ENCODE peak calls at places on chromosomes 1 and 21, in six cellular contexts. Z, R, B, M, D and F are unnamed samples.

GRCh38 chr21:43343992-43344886 is 82.7 kb downstream of the SIK1 start:
- DNase-seq in Z (no peak), R (no peak), B (no peak), M (no peak), D (no peak), F (no peak)

GRCh38 chr21:14259669-14260458 is 43.9 kb downstream of the RBM11 start:
- DNase-seq in Z (no peak), R (peak), B (peak), M (peak), D (peak), F (no peak)

GRCh38 chr21:37958493-37958892 is 42.2 kb upstream of the KCNJ6 start:
- DNase-seq in Z (no peak), R (no peak), B (no peak), M (no peak), D (no peak), F (no peak)

GRCh38 chr1:68115308-68115707 is 64.9 kb upstream of the DIRAS3 start:
- DNase-seq in Z (no peak), R (no peak), B (no peak), M (no peak), D (no peak), F (no peak)

GRCh38 chr1:17280894-17281293 is 27.1 kb upstream of the PADI4 start:
- DNase-seq in Z (no peak), R (no peak), B (no peak), M (no peak), D (no peak), F (no peak)

GRCh38 chr1:169119405-169119804 is 12.9 kb downstream of the ATP1B1 start:
- DNase-seq in Z (no peak), R (peak), B (peak), M (no peak), D (no peak), F (no peak)

GRCh38 chr1:57204091-57204490 is 219.8 kb downstream of the DAB1 start:
- DNase-seq in Z (no peak), R (no peak), B (no peak), M (no peak), D (no peak), F (no peak)

GRCh38 chr21:42158846-42159245 is 60.1 kb upstream of the ABCG1 start:
- DNase-seq in Z (no peak), R (no peak), B (no peak), M (no peak), D (no peak), F (no peak)

GRCh38 chr21:15410853-15411252 is 318.9 kb upstream of the USP25 start:
- DNase-seq in Z (no peak), R (no peak), B (no peak), M (no peak), D (no peak), F (no peak)

GRCh38 chr1:236016083-236016482 is 48.8 kb downstream of the NID1 start:
- DNase-seq in Z (no peak), R (no peak), B (peak), M (no peak), D (no peak), F (no peak)

GRCh38 chr21:17458279-17458678 is 54.6 kb upstream of the CXADR start:
- DNase-seq in Z (no peak), R (no peak), B (no peak), M (no peak), D (no peak), F (peak)

GRCh38 chr1:2124446-2125198 is 70.0 kb downstream of the FAAP20 start:
- DNase-seq in Z (no peak), R (no peak), B (no peak), M (peak), D (no peak), F (no peak)

GRCh38 chr21:21688877-21689276 is 690.7 kb downstream of the NCAM2 start:
- DNase-seq in Z (peak), R (peak), B (peak), M (peak), D (peak), F (peak)

GRCh38 chr1:216750031-216750627 is 26.9 kb upstream of the ESRRG start:
- DNase-seq in Z (peak), R (peak), B (peak), M (peak), D (peak), F (peak)

GRCh38 chr1:19616489-19616888 is 27.6 kb upstream of the NBL1 start:
- DNase-seq in Z (no peak), R (peak), B (peak), M (no peak), D (no peak), F (no peak)

GRCh38 chr1:197924516-197925123 is 7.4 kb downstream of the LHX9 start:
- DNase-seq in Z (no peak), R (peak), B (peak), M (peak), D (peak), F (no peak)

GRCh38 chr1:227429447-227430359 is 111.4 kb upstream of the CDC42BPA start:
- DNase-seq in Z (no peak), R (peak), B (peak), M (peak), D (no peak), F (no peak)

GRCh38 chr1:83920320-83920719 is 78.6 kb downstream of the TTLL7 start:
- DNase-seq in Z (no peak), R (no peak), B (no peak), M (no peak), D (no peak), F (no peak)

GRCh38 chr21:25660233-25660632 is 21.2 kb downstream of the JAM2 start:
- DNase-seq in Z (no peak), R (no peak), B (no peak), M (no peak), D (no peak), F (no peak)

GRCh38 chr21:32728455-32729237 is 833 bp upstream of the SYNJ1 start:
- DNase-seq in Z (no peak), R (no peak), B (no peak), M (no peak), D (no peak), F (no peak)

GRCh38 chr1:215076312-215076711 is 6.2 kb upstream of the KCNK2 start:
- DNase-seq in Z (peak), R (peak), B (peak), M (peak), D (no peak), F (no peak)

GRCh38 chr21:31157756-31158155 is 119.5 kb upstream of the KRTAP19-8 start:
- DNase-seq in Z (no peak), R (no peak), B (no peak), M (peak), D (no peak), F (no peak)

GRCh38 chr21:31159808-31160207 is 121.5 kb upstream of the KRTAP19-8 start:
- DNase-seq in Z (no peak), R (no peak), B (no peak), M (no peak), D (no peak), F (no peak)

GRCh38 chr21:31156662-31157061 is 118.4 kb upstream of the KRTAP19-8 start:
- DNase-seq in Z (no peak), R (peak), B (no peak), M (no peak), D (no peak), F (no peak)

GRCh38 chr21:31158789-31159581 is 120.7 kb upstream of the KRTAP19-8 start:
- DNase-seq in Z (no peak), R (peak), B (peak), M (no peak), D (no peak), F (no peak)

GRCh38 chr21:31156169-31156568 is 117.9 kb upstream of the KRTAP19-8 start:
- DNase-seq in Z (no peak), R (no peak), B (no peak), M (peak), D (no peak), F (no peak)
- H3K14ac ChIP-seq in Z (no peak), R (no peak), B (no peak), M (no peak), D (no peak), F (no peak)

DNA sequence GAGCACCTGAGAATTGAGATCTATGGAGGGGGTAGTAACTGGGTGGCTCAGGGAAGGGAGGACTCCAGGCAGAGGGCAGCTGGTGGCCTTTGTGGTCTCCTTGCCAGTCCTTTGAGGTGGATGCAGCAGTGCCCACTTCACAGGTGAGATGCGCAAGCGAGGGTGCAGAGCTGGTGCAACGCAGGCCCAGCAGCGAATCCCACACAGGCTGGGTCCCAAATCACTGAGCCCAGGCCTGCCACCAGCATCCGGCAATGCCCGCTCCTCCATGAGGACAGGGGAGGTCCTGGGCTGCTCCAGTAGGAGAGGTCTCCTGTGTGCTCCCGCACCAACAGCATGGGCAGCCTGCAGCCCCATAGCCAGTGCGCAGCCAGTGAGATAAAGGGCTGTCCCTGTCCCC is 318.0 kb downstream of the PCP4 start:
- DNase-seq in Z (no peak), R (no peak), B (no peak), M (no peak), D (no peak), F (no peak)
- H3K14ac ChIP-seq in Z (no peak), R (no peak), B (no peak), M (no peak), D (no peak), F (no peak)

GRCh38 chr1:231159963-231160761 is 1.7 kb upstream of the TRIM67 start:
- DNase-seq in Z (no peak), R (no peak), B (no peak), M (peak), D (no peak), F (no peak)
- H3K14ac ChIP-seq in Z (no peak), R (no peak), B (no peak), M (no peak), D (no peak), F (no peak)

DNA sequence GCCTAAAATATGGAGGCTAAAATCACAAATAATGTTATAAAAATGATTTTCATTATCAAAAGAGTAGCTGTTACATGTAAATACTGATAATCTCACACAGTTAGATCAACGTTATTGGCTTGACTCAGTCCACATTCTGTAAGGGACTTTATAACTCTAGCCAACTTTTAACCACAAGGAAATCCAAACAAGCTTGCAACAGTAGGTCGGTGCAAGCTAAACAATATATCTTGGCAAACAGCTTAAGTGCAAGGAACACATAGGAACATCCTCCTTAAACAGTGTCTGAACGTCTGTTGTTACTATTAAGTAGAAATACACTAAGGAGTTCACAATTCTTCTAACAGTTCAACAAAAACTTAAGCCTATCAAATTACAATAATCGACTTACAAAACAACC is 126.7 kb downstream of the EIF4G3 start:
- DNase-seq in Z (no peak), R (peak), B (peak), M (no peak), D (no peak), F (no peak)
- H3K14ac ChIP-seq in Z (no peak), R (no peak), B (no peak), M (no peak), D (no peak), F (no peak)

GRCh38 chr1:195462152-195462551 is 1146.1 kb downstream of the KCNT2 start:
- DNase-seq in Z (no peak), R (no peak), B (no peak), M (no peak), D (no peak), F (no peak)

GRCh38 chr1:195462646-195463045 is 1145.6 kb downstream of the KCNT2 start:
- DNase-seq in Z (no peak), R (no peak), B (peak), M (peak), D (no peak), F (no peak)

GRCh38 chr1:195458365-195458764 is 1149.9 kb downstream of the KCNT2 start:
- DNase-seq in Z (no peak), R (no peak), B (no peak), M (no peak), D (no peak), F (no peak)
- H3K14ac ChIP-seq in Z (no peak), R (no peak), B (no peak), M (no peak), D (no peak), F (no peak)

DNA sequence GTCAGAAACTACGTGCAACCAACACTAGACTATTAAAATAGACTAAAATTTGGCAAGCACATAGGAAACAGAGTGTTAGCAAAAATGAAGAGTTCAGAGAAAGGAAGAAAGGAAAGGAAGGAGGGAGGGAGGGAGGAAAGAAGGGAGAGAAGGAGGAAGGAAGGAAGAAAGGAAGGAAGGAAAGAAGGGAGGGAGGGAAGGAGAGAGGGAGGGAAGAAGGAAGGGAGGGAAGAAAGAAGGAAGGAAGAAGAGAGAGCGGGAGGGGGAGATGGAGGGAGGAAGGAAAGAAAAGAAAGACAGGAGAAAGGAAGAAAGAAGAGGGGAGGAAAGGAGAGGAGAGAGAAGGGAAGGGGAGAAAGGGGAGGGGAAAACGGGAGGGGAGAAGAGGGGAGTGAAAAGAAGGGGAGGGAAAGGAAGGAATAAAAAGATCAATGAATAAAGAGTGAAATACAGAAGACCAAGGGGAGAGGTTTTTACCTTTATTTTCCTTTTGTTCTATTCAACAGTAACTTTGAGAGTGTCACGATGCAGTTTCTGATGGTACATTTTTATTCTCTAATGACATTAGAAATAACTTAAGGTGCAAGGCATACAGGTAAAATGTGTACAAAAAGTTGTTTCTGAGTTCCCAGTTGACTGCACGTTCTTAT is 123.3 kb upstream of the LYPLAL1 start:
- DNase-seq in Z (no peak), R (no peak), B (no peak), M (no peak), D (no peak), F (no peak)
- H3K14ac ChIP-seq in Z (no peak), R (no peak), B (no peak), M (no peak), D (no peak), F (no peak)